ENCODE peak calls at places on chromosomes 12 and 14, in eight cellular contexts. Y is transverse colon; B is CD8-positive, alpha-beta T cell; W is heart right ventricle; A is osteoblast; P is Peyer's patch; X is thyroid gland; T is uterus. J is an unnamed sample.
A peak's percentile ranks its signal among the peaks of the same experiment; 100 is the strongest.

GRCh38 chr14:72692678-72693077 is 201.2 kb downstream of the DPF3 start:
- DNase-seq in A (no peak), B (no peak), Y (no peak), P (no peak), W (no peak), T (no peak), X (peak; percentile 68), J (no peak)

GRCh38 chr14:90846511-90846910 is 30.3 kb upstream of the TTC7B start:
- DNase-seq in P (no peak), X (no peak), B (no peak), T (no peak), Y (no peak), W (no peak), A (peak; percentile 87), J (no peak)

GRCh38 chr12:116133149-116133548 is 144.3 kb downstream of the MED13L start:
- DNase-seq in P (no peak), A (no peak), Y (no peak), B (no peak), X (no peak), W (no peak), T (no peak), J (no peak)

GRCh38 chr12:52495385-52495784 is 2.3 kb upstream of the KRT6A start:
- DNase-seq in P (no peak), Y (no peak), W (no peak), B (no peak), A (no peak), X (peak; percentile 68), T (no peak), J (no peak)

GRCh38 chr12:85076688-85077430 is 40.7 kb downstream of the LRRIQ1 start:
- DNase-seq in A (peak; percentile 25), W (no peak), T (no peak), P (no peak), Y (no peak), B (no peak), X (no peak), J (no peak)

GRCh38 chr12:69575346-69575745 is 9.9 kb upstream of the CCT2 start:
- DNase-seq in X (no peak), P (no peak), W (no peak), B (no peak), T (no peak), A (peak; percentile 1), Y (no peak), J (no peak)

GRCh38 chr12:127162902-127163301 is 1104.1 kb upstream of the TMEM132C start:
- DNase-seq in A (peak; percentile 86), T (no peak), W (no peak), B (peak; percentile 37), P (peak; percentile 20), X (no peak), Y (no peak), J (no peak)

GRCh38 chr12:111335811-111336210 is 33.1 kb downstream of the PHETA1 start:
- DNase-seq in T (no peak), W (no peak), X (no peak), A (no peak), Y (no peak), P (no peak), B (no peak), J (no peak)

GRCh38 chr14:31229638-31230229 is 22.1 kb upstream of the HECTD1 start:
- DNase-seq in Y (peak; percentile 79), X (peak; percentile 6), P (no peak), B (no peak), W (peak; percentile 46), T (no peak), A (peak; percentile 81), J (no peak)

GRCh38 chr14:97442363-97442762 is 645.2 kb downstream of the VRK1 start:
- DNase-seq in W (no peak), T (no peak), P (no peak), X (no peak), A (no peak), B (no peak), Y (no peak), J (no peak)

GRCh38 chr14:36905272-36906046 is 243.8 kb downstream of the PAX9 start:
- DNase-seq in A (no peak), T (no peak), P (no peak), B (no peak), Y (no peak), W (no peak), X (no peak), J (no peak)

GRCh38 chr14:50658203-50658602 is 9.9 kb downstream of the SAV1 start:
- DNase-seq in X (peak; percentile 42), W (peak; percentile 24), A (no peak), T (no peak), B (no peak), P (no peak), Y (no peak), J (no peak)

GRCh38 chr14:26255213-26255612 is 342.6 kb downstream of the NOVA1 start:
- DNase-seq in T (no peak), X (no peak), Y (no peak), A (no peak), P (no peak), W (no peak), B (no peak), J (no peak)

GRCh38 chr12:32860182-32860581 is 36.4 kb downstream of the PKP2 start:
- DNase-seq in P (no peak), A (no peak), B (no peak), W (no peak), X (no peak), Y (no peak), T (no peak), J (no peak)

GRCh38 chr14:93974299-93974698 is 2.1 kb downstream of the ASB2 start:
- DNase-seq in P (no peak), A (no peak), T (no peak), B (no peak), Y (no peak), X (no peak), W (no peak), J (no peak)

GRCh38 chr14:105353163-105353562 is 38.6 kb downstream of the PACS2 start:
- DNase-seq in A (no peak), T (no peak), P (no peak), B (no peak), Y (no peak), W (no peak), X (no peak), J (no peak)

GRCh38 chr14:102417646-102418045 is 54.9 kb downstream of the TECPR2 start:
- DNase-seq in W (no peak), A (peak; percentile 55), X (no peak), B (no peak), P (no peak), Y (no peak), T (no peak), J (no peak)

GRCh38 chr12:91154131-91154530 is 28.5 kb downstream of the DCN start:
- DNase-seq in Y (no peak), T (no peak), P (no peak), A (no peak), W (no peak), B (no peak), X (no peak), J (no peak)

GRCh38 chr14:75854247-75854799 is 127.5 kb downstream of the TGFB3 start:
- DNase-seq in B (no peak), X (no peak), P (no peak), T (no peak), W (no peak), Y (no peak), A (peak; percentile 35), J (no peak)

GRCh38 chr12:63770375-63770774 is 9.3 kb upstream of the RXYLT1 start:
- DNase-seq in P (no peak), A (no peak), Y (no peak), X (no peak), W (no peak), T (no peak), B (no peak), J (no peak)

GRCh38 chr12:63764481-63764880 is 15.2 kb upstream of the RXYLT1 start:
- DNase-seq in A (no peak), B (no peak), X (no peak), T (no peak), W (no peak), P (no peak), Y (no peak), J (no peak)

GRCh38 chr12:63766498-63766897 is 13.2 kb upstream of the RXYLT1 start:
- DNase-seq in P (no peak), T (no peak), A (no peak), X (no peak), W (no peak), B (no peak), Y (no peak), J (no peak)
- TF ChIP-seq CTCF in P (no peak), T (no peak), A (peak; percentile 43), X (no peak), W (no peak), B (no peak), Y (no peak), J (no peak)

GRCh38 chr12:13817131-13817530 is 164.3 kb downstream of the GRIN2B start:
- DNase-seq in Y (no peak), W (no peak), A (no peak), B (no peak), X (peak; percentile 4), P (no peak), T (no peak), J (no peak)
- H3K27me3 ChIP-seq in Y (no peaks in the 10 kb centered on the region), W (peaks cover 5% of the 10 kb centered on the region), A (no peaks in the 10 kb centered on the region), B (no peaks in the 10 kb centered on the region), X (no peaks in the 10 kb centered on the region), P (no peaks in the 10 kb centered on the region), T (no peaks in the 10 kb centered on the region), J (no peaks in the 10 kb centered on the region)

DNA sequence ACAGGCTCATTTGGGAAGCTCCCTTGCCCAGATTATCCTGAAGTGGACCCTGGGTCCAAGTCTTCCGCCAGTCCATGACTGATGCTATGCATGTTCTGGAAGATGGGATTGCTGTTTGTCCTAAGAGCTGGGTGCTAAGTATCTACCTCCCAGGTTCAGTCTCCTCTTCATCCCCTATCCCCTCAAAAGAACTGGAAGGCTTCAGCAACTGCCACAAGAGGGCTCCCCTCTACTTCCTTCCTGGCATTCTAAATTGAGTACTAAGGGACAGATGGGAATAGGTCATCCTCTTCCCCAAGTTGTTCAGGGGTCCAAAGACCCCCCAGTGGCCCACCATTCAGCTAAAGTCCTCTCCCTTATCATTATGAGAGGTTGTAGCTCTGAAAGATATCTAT is 9.0 kb upstream of the FKBP11 start:
- DNase-seq in B (no peak), A (peak; percentile 38), Y (no peak), X (no peak), T (no peak), P (no peak), W (no peak), J (no peak)
- TF ChIP-seq CTCF in B (no peak), A (peak; percentile 43), Y (no peak), X (no peak), T (no peak), P (peak; percentile 25), W (no peak), J (no peak)

DNA sequence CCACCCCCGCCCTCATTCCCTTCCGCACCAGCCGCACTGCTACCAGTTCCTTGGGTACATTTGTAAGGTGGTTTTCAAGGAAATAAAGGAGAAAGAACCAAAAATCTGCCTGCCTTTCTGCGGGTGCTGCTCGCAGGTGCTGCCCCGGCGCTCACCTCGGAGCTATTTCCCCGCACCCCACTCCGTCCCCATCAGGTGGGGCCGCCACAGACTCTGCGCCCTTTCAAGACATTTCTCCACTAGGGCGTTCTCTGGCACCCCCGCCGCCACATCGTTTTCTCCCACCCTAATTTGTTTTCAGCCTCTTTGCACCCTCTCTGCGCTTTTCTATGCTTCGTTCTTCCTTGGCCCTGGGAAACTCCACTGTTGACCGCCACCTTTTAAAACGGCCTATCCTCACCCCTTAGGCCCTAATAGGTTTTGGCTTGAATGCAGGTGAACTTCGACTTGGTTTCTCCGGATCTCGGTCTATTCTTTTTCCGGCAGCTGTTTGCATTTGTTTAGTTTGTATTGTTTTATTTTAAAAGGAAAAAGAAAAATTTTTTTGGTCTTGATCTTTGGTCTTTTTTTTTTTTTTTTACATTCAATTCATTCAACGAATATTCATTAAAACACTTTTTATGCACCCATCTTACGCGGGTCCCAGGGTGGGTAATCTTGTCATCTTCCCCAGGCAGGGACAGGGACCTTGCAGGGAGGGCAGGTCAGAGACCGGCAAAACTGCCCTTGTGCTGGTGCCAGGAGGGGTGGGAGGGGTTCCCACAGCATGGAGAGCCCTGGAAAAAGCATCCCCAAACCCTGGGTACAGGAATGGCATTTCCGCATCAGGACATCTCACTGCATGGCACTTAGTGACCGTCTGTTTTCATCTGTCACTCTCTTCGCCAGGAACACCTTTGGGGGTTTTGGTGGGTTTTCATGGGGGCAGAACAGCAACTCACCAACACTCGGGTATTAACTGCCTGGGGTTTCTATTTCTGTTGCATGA is 3.1 kb downstream of the VSX2 start:
- DNase-seq in X (no peak), P (no peak), T (no peak), A (peak; percentile 50), W (no peak), Y (no peak), B (no peak), J (no peak)
- H3K27me3 ChIP-seq in X (peaks cover 56% of the 10 kb centered on the region), P (no peaks in the 10 kb centered on the region), T (peaks cover 55% of the 10 kb centered on the region), A (peaks cover 98% of the 10 kb centered on the region), W (peaks cover 97% of the 10 kb centered on the region), Y (peaks cover 97% of the 10 kb centered on the region), B (peaks cover 44% of the 10 kb centered on the region), J (peaks cover 36% of the 10 kb centered on the region)

J was measured in thoracic aorta.